ENCODE peak calls at places on chromosome 2, in nine cellular contexts. J, Z, B, I, G, M, C, U and P are unnamed samples.

GRCh38 chr2:88563134-88563533 is 64.1 kb downstream of the EIF2AK3 start:
- DNase-seq in J (no peak), Z (no peak), B (no peak), I (no peak), G (no peak), M (no peak), C (no peak), U (no peak), P (no peak)

GRCh38 chr2:214543386-214543955 is 132.6 kb downstream of the VWC2L start:
- DNase-seq in J (no peak), Z (peak; percentile 53), B (no peak), I (no peak), G (no peak), M (no peak), C (no peak), U (peak; percentile 22), P (no peak)

GRCh38 chr2:120935339-120936313 is 200.0 kb downstream of the GLI2 start:
- DNase-seq in J (no peak), Z (peak; percentile 83), B (no peak), I (no peak), G (no peak), M (no peak), C (no peak), U (peak; percentile 34), P (peak; percentile 33)

GRCh38 chr2:96202152-96202856 is 6.3 kb downstream of the STARD7 start:
- DNase-seq in J (no peak), Z (peak; percentile 20), B (no peak), I (no peak), G (no peak), M (no peak), C (no peak), U (no peak), P (no peak)

GRCh38 chr2:54914637-54915036 is 135.6 kb downstream of the RTN4 start:
- DNase-seq in J (no peak), Z (no peak), B (no peak), I (no peak), G (no peak), M (no peak), C (no peak), U (no peak), P (no peak)

GRCh38 chr2:3533836-3534235 is 14.5 kb upstream of the ADI1 start:
- DNase-seq in J (no peak), Z (no peak), B (no peak), I (no peak), G (no peak), M (no peak), C (no peak), U (no peak), P (peak; percentile 60)

GRCh38 chr2:233807966-233808892 is 30.1 kb downstream of the MROH2A start:
- DNase-seq in J (no peak), Z (no peak), B (no peak), I (peak; percentile 31), G (no peak), M (no peak), C (no peak), U (no peak), P (peak; percentile 15)

GRCh38 chr2:46855805-46856204 is 59.8 kb downstream of the MCFD2 start:
- DNase-seq in J (no peak), Z (no peak), B (no peak), I (no peak), G (no peak), M (no peak), C (no peak), U (no peak), P (no peak)

GRCh38 chr2:66447676-66448075 is 12.8 kb downstream of the MEIS1 start:
- DNase-seq in J (no peak), Z (no peak), B (no peak), I (no peak), G (no peak), M (no peak), C (no peak), U (no peak), P (no peak)

GRCh38 chr2:142878061-142878741 is 737 bp downstream of the KYNU start:
- DNase-seq in J (no peak), Z (no peak), B (no peak), I (no peak), G (no peak), M (no peak), C (no peak), U (no peak), P (no peak)

GRCh38 chr2:198322275-198322674 is 517.9 kb downstream of the PLCL1 start:
- DNase-seq in J (no peak), Z (no peak), B (no peak), I (no peak), G (no peak), M (no peak), C (no peak), U (no peak), P (no peak)

GRCh38 chr2:149761611-149762010 is 174.0 kb upstream of the MMADHC start:
- DNase-seq in J (no peak), Z (no peak), B (no peak), I (no peak), G (no peak), M (no peak), C (no peak), U (no peak), P (no peak)